ENCODE peak calls at places on chromosomes 11 and 22, in nine cellular contexts. One of them, this sample, is unnamed.

GRCh38 chr22:38955926-38956325 is 1.5 kb upstream of the APOBEC3A start:
- DNase-seq in lung microvascular endothelial cell: no peak
- DNase-seq in AG08395: no peak
- DNase-seq in stimulated activated CD4-positive, alpha-beta T cell treated with anti-CD3 and anti-CD28 coated beads, TNF-alpha, amount 100 ng/mL, for 1 hour: no peak
- DNase-seq in neural crest cell: no peak
- DNase-seq in kidney glomerular epithelial cell: no peak
- DNase-seq in astrocyte: no peak
- DNase-seq in A172: no peak
- DNase-seq in globus pallidus: no peak
- DNase-seq in this sample: no peak

GRCh38 chr11:128448487-128448886 is 138.9 kb downstream of the ETS1 start:
- DNase-seq in neural crest cell: no peak
- DNase-seq in stimulated activated CD4-positive, alpha-beta T cell treated with anti-CD3 and anti-CD28 coated beads, TNF-alpha, amount 100 ng/mL, for 1 hour: no peak
- DNase-seq in astrocyte: peak
- DNase-seq in AG08395: no peak
- DNase-seq in lung microvascular endothelial cell: peak
- DNase-seq in A172: peak
- DNase-seq in globus pallidus: no peak
- DNase-seq in kidney glomerular epithelial cell: peak
- DNase-seq in this sample: no peak

GRCh38 chr22:49077036-49077393 is 750.7 kb downstream of the BRD1 start:
- DNase-seq in stimulated activated CD4-positive, alpha-beta T cell treated with anti-CD3 and anti-CD28 coated beads, TNF-alpha, amount 100 ng/mL, for 1 hour: no peak
- DNase-seq in astrocyte: no peak
- DNase-seq in kidney glomerular epithelial cell: no peak
- DNase-seq in A172: no peak
- DNase-seq in neural crest cell: no peak
- DNase-seq in AG08395: no peak
- DNase-seq in globus pallidus: no peak
- DNase-seq in lung microvascular endothelial cell: no peak
- DNase-seq in this sample: no peak

GRCh38 chr22:50699001-50699753 is 26.6 kb downstream of the SHANK3 start:
- DNase-seq in neural crest cell: no peak
- DNase-seq in stimulated activated CD4-positive, alpha-beta T cell treated with anti-CD3 and anti-CD28 coated beads, TNF-alpha, amount 100 ng/mL, for 1 hour: no peak
- DNase-seq in A172: no peak
- DNase-seq in astrocyte: no peak
- DNase-seq in lung microvascular endothelial cell: no peak
- DNase-seq in globus pallidus: no peak
- DNase-seq in kidney glomerular epithelial cell: no peak
- DNase-seq in AG08395: no peak
- DNase-seq in this sample: no peak

GRCh38 chr11:16780146-16780545 is 41.7 kb downstream of the C11orf58 start:
- DNase-seq in lung microvascular endothelial cell: no peak
- DNase-seq in neural crest cell: no peak
- DNase-seq in AG08395: no peak
- DNase-seq in astrocyte: no peak
- DNase-seq in kidney glomerular epithelial cell: no peak
- DNase-seq in A172: no peak
- DNase-seq in globus pallidus: no peak
- DNase-seq in stimulated activated CD4-positive, alpha-beta T cell treated with anti-CD3 and anti-CD28 coated beads, TNF-alpha, amount 100 ng/mL, for 1 hour: no peak
- DNase-seq in this sample: no peak

GRCh38 chr11:44583353-44583669 is 17.8 kb downstream of the CD82 start:
- DNase-seq in globus pallidus: no peak
- DNase-seq in neural crest cell: no peak
- DNase-seq in A172: no peak
- DNase-seq in AG08395: no peak
- DNase-seq in stimulated activated CD4-positive, alpha-beta T cell treated with anti-CD3 and anti-CD28 coated beads, TNF-alpha, amount 100 ng/mL, for 1 hour: no peak
- DNase-seq in lung microvascular endothelial cell: no peak
- DNase-seq in kidney glomerular epithelial cell: no peak
- DNase-seq in astrocyte: no peak
- DNase-seq in this sample: no peak

GRCh38 chr11:110106713-110107274 is 13.6 kb downstream of the ZC3H12C start:
- DNase-seq in neural crest cell: no peak
- DNase-seq in A172: no peak
- DNase-seq in kidney glomerular epithelial cell: no peak
- DNase-seq in lung microvascular endothelial cell: no peak
- DNase-seq in astrocyte: no peak
- DNase-seq in stimulated activated CD4-positive, alpha-beta T cell treated with anti-CD3 and anti-CD28 coated beads, TNF-alpha, amount 100 ng/mL, for 1 hour: no peak
- DNase-seq in AG08395: no peak
- DNase-seq in globus pallidus: no peak
- DNase-seq in this sample: no peak

GRCh38 chr22:46517255-46517761 is 20.1 kb downstream of the CELSR1 start:
- DNase-seq in neural crest cell: no peak
- DNase-seq in lung microvascular endothelial cell: peak
- DNase-seq in globus pallidus: no peak
- DNase-seq in A172: no peak
- DNase-seq in astrocyte: no peak
- DNase-seq in stimulated activated CD4-positive, alpha-beta T cell treated with anti-CD3 and anti-CD28 coated beads, TNF-alpha, amount 100 ng/mL, for 1 hour: no peak
- DNase-seq in AG08395: no peak
- DNase-seq in kidney glomerular epithelial cell: no peak
- DNase-seq in this sample: no peak

GRCh38 chr22:44731357-44731970 is 20.9 kb upstream of the ARHGAP8 start:
- DNase-seq in kidney glomerular epithelial cell: no peak
- DNase-seq in globus pallidus: no peak
- DNase-seq in AG08395: no peak
- DNase-seq in lung microvascular endothelial cell: no peak
- DNase-seq in astrocyte: no peak
- DNase-seq in stimulated activated CD4-positive, alpha-beta T cell treated with anti-CD3 and anti-CD28 coated beads, TNF-alpha, amount 100 ng/mL, for 1 hour: no peak
- DNase-seq in A172: no peak
- DNase-seq in neural crest cell: no peak
- DNase-seq in this sample: no peak

GRCh38 chr11:64138413-64138812 is 27.5 kb downstream of the MACROD1 start:
- DNase-seq in lung microvascular endothelial cell: no peak
- DNase-seq in stimulated activated CD4-positive, alpha-beta T cell treated with anti-CD3 and anti-CD28 coated beads, TNF-alpha, amount 100 ng/mL, for 1 hour: no peak
- DNase-seq in neural crest cell: no peak
- DNase-seq in A172: no peak
- DNase-seq in globus pallidus: no peak
- DNase-seq in AG08395: no peak
- DNase-seq in astrocyte: no peak
- DNase-seq in kidney glomerular epithelial cell: no peak
- DNase-seq in this sample: no peak

GRCh38 chr11:68007498-68008380 is 2.4 kb upstream of the ALDH3B1 start:
- DNase-seq in globus pallidus: no peak
- DNase-seq in kidney glomerular epithelial cell: no peak
- DNase-seq in lung microvascular endothelial cell: no peak
- DNase-seq in stimulated activated CD4-positive, alpha-beta T cell treated with anti-CD3 and anti-CD28 coated beads, TNF-alpha, amount 100 ng/mL, for 1 hour: no peak
- DNase-seq in neural crest cell: no peak
- DNase-seq in A172: no peak
- DNase-seq in AG08395: no peak
- DNase-seq in astrocyte: no peak
- DNase-seq in this sample: no peak

GRCh38 chr11:125489166-125489565 is 6.9 kb downstream of the FEZ1 start:
- DNase-seq in astrocyte: no peak
- DNase-seq in neural crest cell: no peak
- DNase-seq in kidney glomerular epithelial cell: no peak
- DNase-seq in lung microvascular endothelial cell: no peak
- DNase-seq in A172: no peak
- DNase-seq in globus pallidus: no peak
- DNase-seq in stimulated activated CD4-positive, alpha-beta T cell treated with anti-CD3 and anti-CD28 coated beads, TNF-alpha, amount 100 ng/mL, for 1 hour: no peak
- DNase-seq in AG08395: no peak
- DNase-seq in this sample: no peak

GRCh38 chr11:68148882-68149281 is 27.7 kb upstream of the CHKA start:
- DNase-seq in neural crest cell: no peak
- DNase-seq in A172: no peak
- DNase-seq in kidney glomerular epithelial cell: no peak
- DNase-seq in AG08395: no peak
- DNase-seq in lung microvascular endothelial cell: no peak
- DNase-seq in stimulated activated CD4-positive, alpha-beta T cell treated with anti-CD3 and anti-CD28 coated beads, TNF-alpha, amount 100 ng/mL, for 1 hour: no peak
- DNase-seq in globus pallidus: no peak
- DNase-seq in astrocyte: no peak
- DNase-seq in this sample: no peak

GRCh38 chr11:531826-532511 is 3.4 kb downstream of the HRAS start:
- DNase-seq in AG08395: no peak
- DNase-seq in A172: no peak
- DNase-seq in astrocyte: no peak
- DNase-seq in globus pallidus: no peak
- DNase-seq in neural crest cell: no peak
- DNase-seq in lung microvascular endothelial cell: no peak
- DNase-seq in stimulated activated CD4-positive, alpha-beta T cell treated with anti-CD3 and anti-CD28 coated beads, TNF-alpha, amount 100 ng/mL, for 1 hour: no peak
- DNase-seq in kidney glomerular epithelial cell: no peak
- DNase-seq in this sample: no peak

GRCh38 chr22:35643991-35644390 is 4.3 kb upstream of the APOL6 start:
- DNase-seq in neural crest cell: no peak
- DNase-seq in globus pallidus: no peak
- DNase-seq in astrocyte: no peak
- DNase-seq in stimulated activated CD4-positive, alpha-beta T cell treated with anti-CD3 and anti-CD28 coated beads, TNF-alpha, amount 100 ng/mL, for 1 hour: no peak
- DNase-seq in AG08395: no peak
- DNase-seq in lung microvascular endothelial cell: no peak
- DNase-seq in kidney glomerular epithelial cell: no peak
- DNase-seq in A172: no peak
- DNase-seq in this sample: no peak

GRCh38 chr22:45090364-45090960 is 73.3 kb upstream of the NUP50 start:
- DNase-seq in stimulated activated CD4-positive, alpha-beta T cell treated with anti-CD3 and anti-CD28 coated beads, TNF-alpha, amount 100 ng/mL, for 1 hour: no peak
- DNase-seq in astrocyte: peak
- DNase-seq in lung microvascular endothelial cell: no peak
- DNase-seq in neural crest cell: peak
- DNase-seq in kidney glomerular epithelial cell: peak
- DNase-seq in A172: no peak
- DNase-seq in AG08395: peak
- DNase-seq in globus pallidus: no peak
- DNase-seq in this sample: no peak

GRCh38 chr11:60720460-60720859 is 4.1 kb upstream of the MS4A18 start:
- DNase-seq in lung microvascular endothelial cell: no peak
- DNase-seq in stimulated activated CD4-positive, alpha-beta T cell treated with anti-CD3 and anti-CD28 coated beads, TNF-alpha, amount 100 ng/mL, for 1 hour: no peak
- DNase-seq in neural crest cell: no peak
- DNase-seq in A172: no peak
- DNase-seq in kidney glomerular epithelial cell: no peak
- DNase-seq in astrocyte: no peak
- DNase-seq in AG08395: no peak
- DNase-seq in globus pallidus: no peak
- DNase-seq in this sample: no peak

GRCh38 chr11:43278302-43278956 is 33.4 kb upstream of the API5 start:
- DNase-seq in AG08395: peak
- DNase-seq in stimulated activated CD4-positive, alpha-beta T cell treated with anti-CD3 and anti-CD28 coated beads, TNF-alpha, amount 100 ng/mL, for 1 hour: no peak
- DNase-seq in lung microvascular endothelial cell: peak
- DNase-seq in A172: peak
- DNase-seq in neural crest cell: no peak
- DNase-seq in globus pallidus: no peak
- DNase-seq in astrocyte: no peak
- DNase-seq in kidney glomerular epithelial cell: peak
- DNase-seq in this sample: no peak

GRCh38 chr11:130390071-130390758 is 38.2 kb downstream of the ADAMTS8 start:
- DNase-seq in lung microvascular endothelial cell: peak
- DNase-seq in stimulated activated CD4-positive, alpha-beta T cell treated with anti-CD3 and anti-CD28 coated beads, TNF-alpha, amount 100 ng/mL, for 1 hour: no peak
- DNase-seq in neural crest cell: no peak
- DNase-seq in astrocyte: peak
- DNase-seq in globus pallidus: peak
- DNase-seq in kidney glomerular epithelial cell: peak
- DNase-seq in A172: no peak
- DNase-seq in AG08395: peak
- DNase-seq in this sample: peak

GRCh38 chr22:20268350-20269012 is 363 bp upstream of the RTN4R start:
- DNase-seq in lung microvascular endothelial cell: peak
- DNase-seq in A172: no peak
- DNase-seq in AG08395: peak
- DNase-seq in neural crest cell: peak
- DNase-seq in stimulated activated CD4-positive, alpha-beta T cell treated with anti-CD3 and anti-CD28 coated beads, TNF-alpha, amount 100 ng/mL, for 1 hour: peak
- DNase-seq in globus pallidus: no peak
- DNase-seq in astrocyte: no peak
- DNase-seq in kidney glomerular epithelial cell: no peak
- DNase-seq in this sample: no peak

GRCh38 chr22:20536590-20537324 is 29.3 kb downstream of the MED15 start:
- DNase-seq in lung microvascular endothelial cell: peak
- DNase-seq in kidney glomerular epithelial cell: no peak
- DNase-seq in A172: no peak
- DNase-seq in AG08395: peak
- DNase-seq in globus pallidus: no peak
- DNase-seq in neural crest cell: no peak
- DNase-seq in stimulated activated CD4-positive, alpha-beta T cell treated with anti-CD3 and anti-CD28 coated beads, TNF-alpha, amount 100 ng/mL, for 1 hour: no peak
- DNase-seq in astrocyte: no peak
- DNase-seq in this sample: no peak

GRCh38 chr11:130671801-130672700 is 223.6 kb downstream of the ADAMTS15 start:
- DNase-seq in lung microvascular endothelial cell: peak
- DNase-seq in A172: peak
- DNase-seq in AG08395: peak
- DNase-seq in kidney glomerular epithelial cell: peak
- DNase-seq in globus pallidus: no peak
- DNase-seq in stimulated activated CD4-positive, alpha-beta T cell treated with anti-CD3 and anti-CD28 coated beads, TNF-alpha, amount 100 ng/mL, for 1 hour: no peak
- DNase-seq in neural crest cell: peak
- DNase-seq in astrocyte: peak
- DNase-seq in this sample: no peak

GRCh38 chr11:73260127-73260457 is 12.0 kb upstream of the P2RY6 start:
- DNase-seq in astrocyte: no peak
- DNase-seq in AG08395: no peak
- DNase-seq in kidney glomerular epithelial cell: no peak
- DNase-seq in A172: no peak
- DNase-seq in stimulated activated CD4-positive, alpha-beta T cell treated with anti-CD3 and anti-CD28 coated beads, TNF-alpha, amount 100 ng/mL, for 1 hour: no peak
- DNase-seq in lung microvascular endothelial cell: no peak
- DNase-seq in neural crest cell: no peak
- DNase-seq in globus pallidus: no peak
- DNase-seq in this sample: no peak

GRCh38 chr11:10044618-10045017 is 249.4 kb downstream of the SBF2 start:
- DNase-seq in lung microvascular endothelial cell: peak
- DNase-seq in astrocyte: peak
- DNase-seq in stimulated activated CD4-positive, alpha-beta T cell treated with anti-CD3 and anti-CD28 coated beads, TNF-alpha, amount 100 ng/mL, for 1 hour: no peak
- DNase-seq in neural crest cell: no peak
- DNase-seq in A172: peak
- DNase-seq in AG08395: no peak
- DNase-seq in globus pallidus: no peak
- DNase-seq in kidney glomerular epithelial cell: no peak
- DNase-seq in this sample: no peak

GRCh38 chr22:40094449-40094848 is 83.3 kb upstream of the TNRC6B start:
- DNase-seq in globus pallidus: no peak
- DNase-seq in neural crest cell: no peak
- DNase-seq in lung microvascular endothelial cell: no peak
- DNase-seq in A172: no peak
- DNase-seq in stimulated activated CD4-positive, alpha-beta T cell treated with anti-CD3 and anti-CD28 coated beads, TNF-alpha, amount 100 ng/mL, for 1 hour: no peak
- DNase-seq in AG08395: no peak
- DNase-seq in kidney glomerular epithelial cell: no peak
- DNase-seq in astrocyte: no peak
- DNase-seq in this sample: no peak

GRCh38 chr22:49954991-49955580 is 5.5 kb upstream of the PIM3 start:
- DNase-seq in AG08395: no peak
- DNase-seq in lung microvascular endothelial cell: no peak
- DNase-seq in neural crest cell: no peak
- DNase-seq in A172: no peak
- DNase-seq in globus pallidus: no peak
- DNase-seq in stimulated activated CD4-positive, alpha-beta T cell treated with anti-CD3 and anti-CD28 coated beads, TNF-alpha, amount 100 ng/mL, for 1 hour: no peak
- DNase-seq in astrocyte: no peak
- DNase-seq in kidney glomerular epithelial cell: no peak
- DNase-seq in this sample: no peak

GRCh38 chr11:126026579-126026978 is 36.1 kb downstream of the CDON start:
- DNase-seq in A172: no peak
- DNase-seq in globus pallidus: no peak
- DNase-seq in neural crest cell: no peak
- DNase-seq in stimulated activated CD4-positive, alpha-beta T cell treated with anti-CD3 and anti-CD28 coated beads, TNF-alpha, amount 100 ng/mL, for 1 hour: no peak
- DNase-seq in lung microvascular endothelial cell: no peak
- DNase-seq in astrocyte: no peak
- DNase-seq in kidney glomerular epithelial cell: no peak
- DNase-seq in AG08395: no peak
- DNase-seq in this sample: no peak

GRCh38 chr11:67301951-67302516 is 1.3 kb upstream of the SSH3 start:
- DNase-seq in astrocyte: no peak
- DNase-seq in AG08395: peak
- DNase-seq in A172: peak
- DNase-seq in neural crest cell: no peak
- DNase-seq in kidney glomerular epithelial cell: peak
- DNase-seq in lung microvascular endothelial cell: no peak
- DNase-seq in globus pallidus: no peak
- DNase-seq in stimulated activated CD4-positive, alpha-beta T cell treated with anti-CD3 and anti-CD28 coated beads, TNF-alpha, amount 100 ng/mL, for 1 hour: no peak
- DNase-seq in this sample: no peak

GRCh38 chr11:1835671-1836010 is 851 bp downstream of the SYT8 start:
- DNase-seq in neural crest cell: no peak
- DNase-seq in AG08395: no peak
- DNase-seq in kidney glomerular epithelial cell: no peak
- DNase-seq in A172: no peak
- DNase-seq in globus pallidus: no peak
- DNase-seq in stimulated activated CD4-positive, alpha-beta T cell treated with anti-CD3 and anti-CD28 coated beads, TNF-alpha, amount 100 ng/mL, for 1 hour: no peak
- DNase-seq in lung microvascular endothelial cell: no peak
- DNase-seq in astrocyte: no peak
- DNase-seq in this sample: no peak

GRCh38 chr22:39556970-39557811 is 13.4 kb upstream of the CACNA1I start:
- DNase-seq in A172: no peak
- DNase-seq in kidney glomerular epithelial cell: no peak
- DNase-seq in neural crest cell: no peak
- DNase-seq in AG08395: no peak
- DNase-seq in globus pallidus: no peak
- DNase-seq in astrocyte: no peak
- DNase-seq in lung microvascular endothelial cell: peak
- DNase-seq in stimulated activated CD4-positive, alpha-beta T cell treated with anti-CD3 and anti-CD28 coated beads, TNF-alpha, amount 100 ng/mL, for 1 hour: peak
- DNase-seq in this sample: no peak

GRCh38 chr22:48921411-48921903 is 906.2 kb downstream of the BRD1 start:
- DNase-seq in kidney glomerular epithelial cell: no peak
- DNase-seq in stimulated activated CD4-positive, alpha-beta T cell treated with anti-CD3 and anti-CD28 coated beads, TNF-alpha, amount 100 ng/mL, for 1 hour: no peak
- DNase-seq in lung microvascular endothelial cell: no peak
- DNase-seq in neural crest cell: no peak
- DNase-seq in astrocyte: no peak
- DNase-seq in globus pallidus: peak
- DNase-seq in AG08395: no peak
- DNase-seq in A172: no peak
- DNase-seq in this sample: peak